ENCODE peak calls at places on chromosomes 11 and 22, in four cellular contexts. B, H, X and L are unnamed samples.

GRCh38 chr11:119347940-119348339 is 1.4 kb upstream of the MFRP start:
- DNase-seq in B (no peak), H (peak; percentile 30), X (no peak), L (no peak)

GRCh38 chr11:11620251-11620965 is 1.4 kb downstream of the GALNT18 start:
- DNase-seq in B (peak; percentile 74), H (no peak), X (no peak), L (peak; percentile 58)

GRCh38 chr11:2211113-2211971 is 39.7 kb upstream of the TH start:
- DNase-seq in B (peak; percentile 33), H (no peak), X (peak; percentile 99), L (peak; percentile 35)

GRCh38 chr11:116217006-116217405 is 555.8 kb downstream of the BUD13 start:
- DNase-seq in B (no peak), H (peak; percentile 55), X (peak; percentile 34), L (peak; percentile 12)

GRCh38 chr11:47928426-47928825 is 51.9 kb upstream of the PTPRJ start:
- DNase-seq in B (no peak), H (no peak), X (no peak), L (no peak)

GRCh38 chr22:27794244-27794643 is 7.3 kb downstream of the MN1 start:
- DNase-seq in B (no peak), H (no peak), X (no peak), L (no peak)

GRCh38 chr11:101049123-101049522 is 80.5 kb downstream of the PGR start:
- DNase-seq in B (no peak), H (peak; percentile 68), X (no peak), L (no peak)

GRCh38 chr11:10490032-10490397 is 35.0 kb downstream of the AMPD3 start:
- DNase-seq in B (no peak), H (peak; percentile 11), X (no peak), L (no peak)

GRCh38 chr11:3153291-3153861 is 11.7 kb downstream of the OSBPL5 start:
- DNase-seq in B (no peak), H (no peak), X (no peak), L (no peak)

GRCh38 chr22:38886333-38886732 is 14.3 kb upstream of the CBX6 start:
- DNase-seq in B (no peak), H (no peak), X (no peak), L (no peak)

GRCh38 chr22:23745780-23746179 is 5.1 kb downstream of the ZNF70 start:
- DNase-seq in B (no peak), H (no peak), X (no peak), L (no peak)

GRCh38 chr11:65487467-65488272 is 11.2 kb upstream of the MALAT1 start:
- DNase-seq in B (peak; percentile 95), H (peak; percentile 93), X (peak; percentile 99), L (peak; percentile 100)

GRCh38 chr11:58178444-58178843 is 10.4 kb upstream of the OR9Q2 start:
- DNase-seq in B (no peak), H (no peak), X (no peak), L (no peak)

GRCh38 chr22:31496735-31497146 is 405 bp downstream of the SFI1 start:
- DNase-seq in B (no peak), H (peak; percentile 28), X (no peak), L (no peak)

GRCh38 chr22:28817919-28818859 is 17.8 kb upstream of the XBP1 start:
- DNase-seq in B (no peak), H (no peak), X (peak; percentile 79), L (no peak)

GRCh38 chr11:58659404-58659803 is 36.9 kb downstream of the CNTF start:
- DNase-seq in B (no peak), H (no peak), X (peak; percentile 10), L (no peak)

GRCh38 chr11:105181100-105181499 is 41.5 kb upstream of the CARD18 start:
- DNase-seq in B (no peak), H (no peak), X (no peak), L (no peak)

GRCh38 chr11:8757047-8757446 is 74.5 kb downstream of the RPL27A start:
- DNase-seq in B (no peak), H (no peak), X (peak; percentile 65), L (no peak)

GRCh38 chr22:40203568-40203967 is 25.8 kb downstream of the TNRC6B start:
- DNase-seq in B (no peak), H (no peak), X (no peak), L (no peak)

GRCh38 chr11:16909375-16910035 is 104.7 kb downstream of the PLEKHA7 start:
- DNase-seq in B (no peak), H (no peak), X (no peak), L (no peak)

GRCh38 chr22:49621601-49622210 is 206.0 kb downstream of the BRD1 start:
- DNase-seq in B (no peak), H (no peak), X (no peak), L (no peak)

GRCh38 chr11:112345708-112346107 is 85.0 kb upstream of the PLET1 start:
- DNase-seq in B (peak; percentile 54), H (peak; percentile 19), X (no peak), L (no peak)

GRCh38 chr22:45262931-45263789 is 21.6 kb upstream of the UPK3A start:
- DNase-seq in B (no peak), H (no peak), X (no peak), L (no peak)

GRCh38 chr11:57530215-57530595 is 349 bp downstream of the TIMM10 start:
- DNase-seq in B (no peak), H (no peak), X (no peak), L (no peak)

GRCh38 chr22:22976033-22976922 is 88.7 kb downstream of the IGLL5 start:
- DNase-seq in B (no peak), H (peak; percentile 61), X (peak; percentile 29), L (no peak)

GRCh38 chr11:83768476-83768875 is 482.3 kb upstream of the CCDC90B start:
- DNase-seq in B (no peak), H (no peak), X (no peak), L (no peak)

GRCh38 chr11:83779876-83780275 is 493.7 kb upstream of the CCDC90B start:
- DNase-seq in B (no peak), H (no peak), X (no peak), L (no peak)

GRCh38 chr11:83778598-83778997 is 492.4 kb upstream of the CCDC90B start:
- DNase-seq in B (no peak), H (no peak), X (no peak), L (no peak)

DNA sequence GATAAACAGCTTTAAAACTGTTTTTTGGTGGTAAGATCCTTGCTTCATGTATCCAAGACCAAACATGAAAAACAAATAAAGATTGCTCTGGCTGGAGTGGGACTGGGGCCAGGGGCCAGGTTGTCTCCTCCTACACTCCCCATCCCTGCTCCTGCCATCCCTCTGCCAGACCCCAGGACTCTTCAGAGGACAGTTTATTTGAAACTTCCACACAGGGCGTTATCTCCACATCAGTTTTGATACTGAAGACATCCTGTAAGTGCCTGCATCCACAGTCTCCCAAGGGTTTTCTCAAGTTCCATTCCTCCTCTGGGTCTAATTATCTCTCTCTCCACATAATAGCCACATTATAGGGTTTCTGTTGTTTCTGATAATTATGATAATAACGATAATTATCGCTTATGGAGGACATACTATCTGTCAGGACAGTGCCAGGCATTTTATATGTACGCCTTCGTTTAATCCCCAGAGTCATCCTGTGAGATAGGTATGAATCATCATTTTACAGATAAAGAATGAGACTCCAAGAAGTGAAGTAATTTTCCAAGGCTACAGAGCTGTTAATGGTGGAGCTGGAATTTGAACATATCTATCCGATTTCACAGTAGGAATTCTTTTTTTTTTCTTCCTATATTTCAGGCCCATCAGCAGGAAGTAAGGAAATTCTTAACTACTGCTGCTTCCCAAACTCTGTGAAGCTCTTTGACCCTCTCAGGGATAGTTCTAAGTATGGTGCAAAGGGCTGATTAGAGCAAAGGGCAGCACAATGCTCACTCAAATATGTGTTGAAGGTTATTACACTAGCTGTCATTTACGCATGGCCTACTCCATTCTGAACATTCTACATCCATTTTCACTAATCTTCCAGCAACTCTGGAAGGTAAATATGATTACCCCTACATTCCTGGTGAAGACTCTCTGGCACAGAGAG is 488.0 kb upstream of the CCDC90B start:
- DNase-seq in B (no peak), H (no peak), X (no peak), L (no peak)
- TF ChIP-seq PHF8 in B (no peak), H (no peak), X (no peak), L (no peak)

DNA sequence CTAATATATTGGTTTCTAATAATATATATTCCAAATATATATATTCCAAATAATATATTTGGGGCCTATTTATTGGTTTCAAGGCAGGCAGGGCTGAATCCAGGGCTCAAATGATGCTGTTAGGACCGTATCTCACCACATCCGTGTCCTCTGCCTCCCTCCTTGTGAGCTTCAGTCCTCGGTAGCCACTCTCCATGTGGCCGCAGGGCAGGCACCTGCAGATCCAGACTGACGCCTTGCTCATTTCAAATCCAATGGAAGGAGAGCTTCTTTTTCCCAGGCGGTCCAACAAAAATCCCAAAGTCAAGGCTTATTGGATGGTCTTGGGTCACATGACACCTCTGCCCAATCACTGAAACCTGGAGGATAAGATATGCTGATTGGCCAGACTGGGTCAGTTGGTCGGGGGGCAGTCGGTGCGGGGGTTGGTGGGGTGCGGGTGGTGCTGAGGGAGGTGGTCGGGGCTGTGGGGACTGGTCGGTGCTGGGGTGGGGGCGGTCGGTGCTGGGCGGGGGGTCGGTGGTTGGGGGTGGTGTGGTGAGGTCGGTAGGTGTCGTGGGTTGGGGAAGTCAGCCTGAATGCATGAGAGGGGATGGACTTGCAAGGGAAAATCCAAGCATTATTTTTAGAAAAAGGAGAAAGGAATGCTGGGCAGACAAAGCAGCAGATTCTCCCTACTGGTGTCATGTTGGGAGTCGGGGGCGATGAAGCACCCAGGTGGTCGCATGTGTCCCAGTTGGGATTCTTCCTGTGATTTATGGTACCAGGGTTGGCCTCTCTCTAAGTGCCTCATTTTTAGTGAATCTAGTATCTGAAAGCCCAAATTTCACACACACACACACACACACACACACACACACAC is 89.5 kb downstream of the TP53I11 start:
- DNase-seq in B (no peak), H (no peak), X (no peak), L (no peak)
- TF ChIP-seq PHF8 in B (no peak), H (no peak), X (no peak), L (no peak)

GRCh38 chr22:48575567-48576332 is 1251.9 kb downstream of the BRD1 start:
- DNase-seq in B (no peak), H (no peak), X (no peak), L (no peak)

GRCh38 chr22:48576333-48577013 is 1251.2 kb downstream of the BRD1 start:
- DNase-seq in B (peak; percentile 85), H (no peak), X (no peak), L (peak; percentile 41)

GRCh38 chr22:48573766-48574165 is 1253.9 kb downstream of the BRD1 start:
- DNase-seq in B (no peak), H (no peak), X (no peak), L (no peak)

GRCh38 chr22:48572951-48573350 is 1254.7 kb downstream of the BRD1 start:
- DNase-seq in B (no peak), H (no peak), X (no peak), L (no peak)

DNA sequence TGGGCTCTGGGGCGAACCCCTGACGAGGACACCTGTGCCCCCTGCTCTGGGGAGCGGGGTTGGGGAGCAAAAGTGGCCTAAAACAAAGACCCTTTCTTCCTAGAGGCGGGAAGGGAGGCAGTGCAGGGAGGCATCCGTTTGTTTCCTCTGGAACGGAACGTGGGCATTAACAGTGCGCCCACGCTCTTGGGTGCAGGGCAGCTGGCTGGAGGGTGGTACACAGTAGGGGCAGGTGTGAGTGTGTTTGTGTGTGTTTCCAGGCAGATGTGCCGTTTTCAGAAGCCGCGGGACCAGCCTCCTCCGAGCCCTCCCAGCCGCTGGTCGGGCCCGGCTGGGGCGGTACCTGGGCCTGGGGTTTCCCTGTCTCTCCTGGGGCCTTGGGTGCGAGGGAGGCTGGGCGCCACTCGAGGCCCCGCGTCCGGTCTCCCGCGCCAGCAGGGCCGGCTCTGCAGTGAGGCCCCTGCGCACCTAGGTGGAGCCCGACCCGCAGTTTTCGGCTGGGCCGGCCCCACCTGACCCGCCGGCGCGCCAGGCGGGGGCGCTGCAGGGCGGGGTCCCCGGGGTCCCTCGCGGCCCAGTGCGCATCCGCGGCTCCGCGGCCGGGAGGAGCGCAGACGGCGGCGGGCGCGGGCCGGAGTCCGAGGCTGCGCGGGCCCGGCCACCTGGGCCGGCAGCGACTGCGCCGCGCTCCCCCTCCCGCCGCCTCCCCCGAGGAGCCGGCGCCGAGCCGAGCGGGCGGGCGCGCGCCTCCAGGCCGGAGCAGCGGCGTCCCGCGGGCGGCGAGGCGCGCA is 1252.7 kb downstream of the BRD1 start:
- DNase-seq in B (peak; percentile 85), H (no peak), X (peak; percentile 58), L (peak; percentile 67)
- TF ChIP-seq PHF8 in B (no peak), H (no peak), X (no peak), L (no peak)

GRCh38 chr11:13463779-13464290 is 813 bp upstream of the BTBD10 start:
- DNase-seq in B (no peak), H (peak; percentile 34), X (no peak), L (no peak)
- TF ChIP-seq PHF8 in B (no peak), H (no peak), X (no peak), L (no peak)